ENCODE peak calls at places on chromosomes 7 and 10, in six cellular contexts. X, W, V, Q, J and D are unnamed samples.
A peak's percentile ranks its signal among the peaks of the same experiment; 100 is the strongest.

GRCh38 chr10:84543948-84544347 is 215.6 kb downstream of the CCSER2 start:
- DNase-seq in X (no peak), W (peak; percentile 58), V (no peak), Q (peak; percentile 36), J (no peak), D (no peak)

GRCh38 chr10:29102233-29102632 is 186.6 kb upstream of the LYZL1 start:
- DNase-seq in X (no peak), W (no peak), V (no peak), Q (no peak), J (no peak), D (no peak)

GRCh38 chr10:34434119-34434594 is 380.9 kb downstream of the PARD3 start:
- DNase-seq in X (no peak), W (peak; percentile 56), V (no peak), Q (peak; percentile 60), J (peak; percentile 29), D (no peak)

GRCh38 chr10:75910032-75910431 is 478.6 kb downstream of the LRMDA start:
- DNase-seq in X (no peak), W (peak; percentile 19), V (no peak), Q (peak; percentile 38), J (peak; percentile 34), D (no peak)

GRCh38 chr10:3043512-3044368 is 23.6 kb upstream of the PFKP start:
- DNase-seq in X (peak; percentile 53), W (peak; percentile 89), V (peak; percentile 23), Q (peak; percentile 83), J (peak; percentile 83), D (peak; percentile 61)

GRCh38 chr7:93636276-93636675 is 61.8 kb upstream of the CALCR start:
- DNase-seq in X (no peak), W (no peak), V (no peak), Q (no peak), J (no peak), D (no peak)

GRCh38 chr7:142012825-142013506 is 17.3 kb downstream of the MGAM start:
- DNase-seq in X (no peak), W (peak; percentile 12), V (no peak), Q (peak; percentile 40), J (peak; percentile 20), D (no peak)

GRCh38 chr10:6204341-6205191 is 1.8 kb downstream of the PFKFB3 start:
- DNase-seq in X (no peak), W (peak; percentile 62), V (no peak), Q (peak; percentile 80), J (peak; percentile 77), D (peak; percentile 55)

GRCh38 chr7:101922631-101923275 is 105.3 kb downstream of the CUX1 start:
- DNase-seq in X (no peak), W (no peak), V (no peak), Q (no peak), J (no peak), D (no peak)

GRCh38 chr7:113730309-113730955 is 188.4 kb downstream of the PPP1R3A start:
- DNase-seq in X (no peak), W (no peak), V (no peak), Q (peak; percentile 90), J (no peak), D (no peak)

GRCh38 chr10:86716466-86716865 is 40.0 kb upstream of the BMPR1A start:
- DNase-seq in X (no peak), W (no peak), V (no peak), Q (no peak), J (no peak), D (no peak)

GRCh38 chr10:91596821-91597396 is 36.0 kb downstream of the PPP1R3C start:
- DNase-seq in X (no peak), W (peak; percentile 87), V (no peak), Q (peak; percentile 69), J (no peak), D (no peak)

GRCh38 chr10:94016727-94017714 is 23.3 kb downstream of the PLCE1 start:
- DNase-seq in X (no peak), W (no peak), V (no peak), Q (no peak), J (no peak), D (no peak)

GRCh38 chr7:11427686-11428273 is 404.2 kb downstream of the THSD7A start:
- DNase-seq in X (no peak), W (peak; percentile 76), V (no peak), Q (peak; percentile 75), J (peak; percentile 77), D (peak; percentile 43)

GRCh38 chr7:112572669-112573301 is 92.0 kb downstream of the LSMEM1 start:
- DNase-seq in X (no peak), W (no peak), V (no peak), Q (no peak), J (peak; percentile 77), D (no peak)

GRCh38 chr7:18289801-18290200 is 205.7 kb upstream of the HDAC9 start:
- DNase-seq in X (no peak), W (no peak), V (no peak), Q (no peak), J (no peak), D (no peak)

GRCh38 chr7:81330108-81330507 is 411.3 kb upstream of the SEMA3C start:
- DNase-seq in X (no peak), W (no peak), V (no peak), Q (no peak), J (no peak), D (no peak)

GRCh38 chr7:95404316-95404715 is 8.1 kb upstream of the PON3 start:
- DNase-seq in X (no peak), W (no peak), V (no peak), Q (no peak), J (no peak), D (no peak)

GRCh38 chr7:128833148-128833938 is 3.1 kb downstream of the FLNC start:
- DNase-seq in X (no peak), W (no peak), V (no peak), Q (peak; percentile 76), J (peak; percentile 71), D (no peak)

GRCh38 chr7:44845476-44845875 is 2.4 kb downstream of the H2AZ2 start:
- DNase-seq in X (no peak), W (no peak), V (no peak), Q (no peak), J (no peak), D (no peak)

GRCh38 chr7:30722671-30723070 is 29.3 kb upstream of the INMT start:
- DNase-seq in X (no peak), W (no peak), V (no peak), Q (no peak), J (no peak), D (no peak)

GRCh38 chr7:107007892-107008287 is 36.6 kb upstream of the PRKAR2B start:
- DNase-seq in X (no peak), W (no peak), V (no peak), Q (no peak), J (no peak), D (no peak)

GRCh38 chr10:112374724-112375541 is 1.0 kb downstream of the ACSL5 start:
- DNase-seq in X (peak; percentile 17), W (no peak), V (no peak), Q (peak; percentile 47), J (no peak), D (no peak)

GRCh38 chr10:92664322-92664721 is 25.4 kb upstream of the HHEX start:
- DNase-seq in X (no peak), W (no peak), V (no peak), Q (no peak), J (no peak), D (no peak)